ENCODE peak calls at places on chromosomes 16 and 17, in seven cellular contexts. K is suprapubic skin; L is CD8-positive, alpha-beta memory T cell; P is OCI-LY7; F is osteoblast; S is mesendoderm; T is GM23338. C is an unnamed sample.

GRCh38 chr16:50021509-50021908 is 3.5 kb upstream of the CNEP1R1 start:
- DNase-seq in K (no peak), T (peak; percentile 68), L (no peak), F (no peak), S (peak; percentile 83), P (peak; percentile 25), C (no peak)

GRCh38 chr16:49856741-49857330 is 924 bp upstream of the ZNF423 start:
- DNase-seq in T (peak; percentile 89), S (peak; percentile 91), F (peak; percentile 99), P (peak; percentile 20), K (no peak), L (no peak), C (peak; percentile 92)

GRCh38 chr16:85366031-85366763 is 246.9 kb upstream of the GSE1 start:
- DNase-seq in L (no peak), K (peak; percentile 60), P (no peak), F (no peak), T (peak; percentile 52), S (peak; percentile 43), C (no peak)

GRCh38 chr16:29230671-29231091 is 175.8 kb downstream of the NPIPB11 start:
- DNase-seq in K (peak; percentile 59), P (no peak), T (peak; percentile 57), S (peak; percentile 28), F (peak; percentile 88), L (no peak), C (no peak)

GRCh38 chr17:44536090-44536960 is 21.0 kb upstream of the FZD2 start:
- DNase-seq in S (peak; percentile 59), P (no peak), F (peak; percentile 87), T (peak; percentile 17), L (no peak), K (no peak), C (no peak)

GRCh38 chr17:49214665-49215360 is 4.3 kb downstream of the ABI3 start:
- DNase-seq in K (no peak), S (no peak), L (no peak), T (no peak), P (no peak), F (peak; percentile 57), C (no peak)

GRCh38 chr16:54974391-54974790 is 43.7 kb downstream of the IRX5 start:
- DNase-seq in T (no peak), S (no peak), K (no peak), F (no peak), L (no peak), P (no peak), C (no peak)

GRCh38 chr17:67746704-67747571 is 29.2 kb downstream of the NOL11 start:
- DNase-seq in F (no peak), K (no peak), T (no peak), P (no peak), L (no peak), S (no peak), C (no peak)

GRCh38 chr17:54867634-54868033 is 33.0 kb upstream of the TOM1L1 start:
- DNase-seq in T (no peak), F (no peak), K (no peak), L (no peak), S (no peak), P (no peak), C (no peak)

GRCh38 chr17:79608729-79609039 is 2.2 kb downstream of the RBFOX3 start:
- DNase-seq in F (no peak), P (no peak), L (no peak), K (no peak), S (no peak), T (no peak), C (no peak)

GRCh38 chr17:48637323-48638260 is 11.4 kb upstream of the HOXB9 start:
- DNase-seq in P (no peak), S (no peak), T (peak; percentile 1), F (peak; percentile 97), L (no peak), K (no peak), C (no peak)

GRCh38 chr17:41324180-41325075 is 8.9 kb upstream of the KRTAP17-1 start:
- DNase-seq in S (peak; percentile 57), F (no peak), K (no peak), T (peak; percentile 79), L (no peak), P (no peak), C (no peak)

GRCh38 chr16:79093554-79093967 is 507.0 kb downstream of the MAF start:
- DNase-seq in L (peak; percentile 32), K (no peak), S (no peak), F (no peak), P (no peak), T (no peak), C (no peak)

GRCh38 chr16:62038646-62039045 is 2.4 kb upstream of the CDH8 start:
- DNase-seq in T (no peak), P (no peak), K (no peak), S (peak; percentile 12), F (no peak), L (no peak), C (no peak)

GRCh38 chr17:6352016-6352415 is 82.9 kb downstream of the AIPL1 start:
- DNase-seq in T (no peak), S (no peak), K (no peak), L (no peak), P (no peak), F (no peak), C (no peak)

GRCh38 chr16:1705688-1706385 is at the start of gene MAPK8IP3:
- DNase-seq in P (peak; percentile 92), L (peak; percentile 95), K (peak; percentile 89), S (peak; percentile 94), F (peak; percentile 99), T (peak; percentile 88), C (peak; percentile 96)
- H3K27ac ChIP-seq in P (peak within 1 kb of the TSS; percentile 57), L (peak within 1 kb of the TSS; percentile 91), K (peak within 1 kb of the TSS; percentile 90), S (peak within 1 kb of the TSS; percentile 79), F (peak within 1 kb of the TSS; percentile 90), T (peak within 1 kb of the TSS; percentile 94), C (peak within 1 kb of the TSS; percentile 86)

DNA sequence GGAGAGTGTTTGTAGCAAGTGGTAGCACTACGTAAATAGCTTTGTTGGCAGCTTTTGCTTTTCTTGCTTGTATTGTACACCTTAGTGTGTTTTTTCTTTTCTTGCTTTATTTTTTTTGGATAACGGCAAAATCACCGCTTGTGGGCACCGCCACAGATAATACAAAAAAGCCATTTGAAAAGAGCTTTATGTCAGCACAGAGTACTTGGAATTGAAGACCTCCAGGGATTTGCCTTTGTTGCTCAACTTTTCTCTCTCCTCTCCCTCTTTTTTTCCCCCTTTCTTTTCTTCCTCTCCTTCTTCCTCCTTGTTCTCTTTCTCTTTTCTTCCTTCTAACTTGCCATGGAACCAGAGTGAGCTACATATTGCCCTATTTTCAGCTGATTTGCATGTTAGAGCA is 85.3 kb downstream of the MSI2 start:
- DNase-seq in L (no peak), T (no peak), F (no peak), S (no peak), K (no peak), P (no peak), C (no peak)
- H3K4me1 ChIP-seq in L (no peaks in the 10 kb centered on the region), T (peaks cover 42% of the 10 kb centered on the region), F (no peaks in the 10 kb centered on the region), S (no peaks in the 10 kb centered on the region), K (no peaks in the 10 kb centered on the region), P (peaks cover 24% of the 10 kb centered on the region), C (no peaks in the 10 kb centered on the region)

GRCh38 chr17:28550858-28551257 is 1.6 kb downstream of the UNC119 start:
- DNase-seq in T (no peak), S (no peak), F (no peak), L (no peak), P (no peak), K (no peak), C (peak; percentile 58)

GRCh38 chr17:28547623-28548416 is 4.6 kb downstream of the UNC119 start:
- DNase-seq in K (no peak), L (peak; percentile 29), T (peak; percentile 94), F (peak; percentile 98), S (peak; percentile 84), P (peak; percentile 81), C (peak; percentile 89)

GRCh38 chr17:28551421-28552186 is 820 bp downstream of the UNC119 start:
- DNase-seq in T (no peak), P (no peak), L (no peak), K (no peak), F (peak; percentile 96), S (no peak), C (peak; percentile 71)

GRCh38 chr17:28548417-28549130 is 3.9 kb downstream of the UNC119 start:
- DNase-seq in S (no peak), P (no peak), T (no peak), L (no peak), K (no peak), F (no peak), C (no peak)

DNA sequence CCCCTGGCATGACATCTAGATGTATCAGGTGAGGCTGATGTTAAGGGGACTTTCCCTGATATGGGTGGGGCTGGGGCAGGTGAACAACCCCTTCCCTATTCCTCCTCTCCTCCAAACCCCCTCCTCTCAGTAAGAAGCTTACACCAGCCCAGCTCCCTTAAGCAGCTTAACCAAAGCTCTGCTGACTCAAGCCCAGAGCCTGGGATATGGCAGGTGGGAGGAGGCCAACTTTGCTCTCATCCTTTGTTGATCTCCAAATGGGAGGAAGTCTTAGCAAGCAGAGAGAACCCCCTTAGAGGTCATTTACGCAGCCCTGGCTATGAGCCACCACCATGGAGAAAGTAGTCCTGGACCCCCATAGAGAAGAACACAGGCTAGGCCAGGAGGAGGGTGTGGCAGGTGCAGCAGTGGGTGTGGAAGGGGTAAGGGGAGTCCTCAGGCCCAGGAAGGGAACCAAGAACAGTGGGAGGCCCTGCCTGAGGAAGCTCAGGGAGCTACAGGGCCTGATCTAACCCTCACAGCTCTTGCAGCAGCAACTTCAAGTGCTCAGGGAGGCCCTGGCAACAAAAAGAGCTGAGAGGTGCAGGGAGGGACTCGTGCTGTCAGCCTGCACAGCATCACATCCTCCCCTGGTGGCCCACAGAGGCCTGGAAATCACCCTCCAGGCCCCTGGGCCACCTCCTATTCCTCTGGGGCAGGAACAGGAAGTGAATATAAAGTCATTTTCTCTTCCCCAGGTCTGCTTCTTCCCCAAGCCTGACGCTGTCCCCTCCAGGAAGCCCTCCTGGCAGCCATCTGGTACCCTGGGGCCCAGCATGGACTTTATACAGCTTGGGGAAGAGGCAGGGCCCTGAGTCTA is 2.9 kb downstream of the UNC119 start:
- DNase-seq in K (no peak), T (no peak), P (peak; percentile 51), F (no peak), S (no peak), L (peak; percentile 64), C (peak; percentile 56)
- H3K27ac ChIP-seq in K (no peak overlapping the region), T (no peak overlapping the region), P (no peak overlapping the region), F (no peak overlapping the region), S (no peak overlapping the region), L (peak overlapping the region; percentile 58), C (no peak overlapping the region)

GRCh38 chr16:88643546-88643932 is 5.2 kb downstream of the IL17C start:
- DNase-seq in P (no peak), L (no peak), T (no peak), F (no peak), S (no peak), K (no peak), C (no peak)
- H3K4me1 ChIP-seq in P (peaks cover 15% of the 10 kb centered on the region), L (peaks cover 18% of the 10 kb centered on the region), T (peaks cover 6% of the 10 kb centered on the region), F (no peaks in the 10 kb centered on the region), S (no peaks in the 10 kb centered on the region), K (peaks cover 6% of the 10 kb centered on the region), C (no peaks in the 10 kb centered on the region)

GRCh38 chr16:71489122-71489521 is at the start of gene ZNF19:
- DNase-seq in S (no peak), P (no peak), F (no peak), T (peak; percentile 20), K (no peak), L (no peak), C (no peak)

GRCh38 chr16:71479420-71479819 is 9.7 kb downstream of the ZNF19 start:
- DNase-seq in F (no peak), T (peak; percentile 77), L (no peak), P (peak; percentile 32), S (peak; percentile 64), K (no peak), C (no peak)

GRCh38 chr16:71482569-71482968 is 6.6 kb downstream of the ZNF19 start:
- DNase-seq in T (no peak), K (no peak), L (no peak), P (no peak), F (no peak), S (no peak), C (no peak)

GRCh38 chr16:71484006-71484893 is 4.9 kb downstream of the ZNF19 start:
- DNase-seq in K (peak; percentile 92), P (peak; percentile 90), F (peak; percentile 88), S (peak; percentile 92), L (peak; percentile 87), T (peak; percentile 93), C (peak; percentile 91)
- H3K27ac ChIP-seq in K (peak overlapping the region; percentile 95), P (peak overlapping the region; percentile 74), F (peak overlapping the region; percentile 96), S (peak overlapping the region; percentile 10), L (peak overlapping the region; percentile 96), T (peak overlapping the region; percentile 96), C (peak overlapping the region; percentile 96)